ENCODE peak calls at places on chromosomes 11 and 22, in nine cellular contexts. K is Caco-2; U is astrocyte of the cerebellum; I is activated CD4-positive, alpha-beta T cell treated with anti-CD3 and anti-CD28 coated beads for 36 hours; S is fibroblast of the conjunctiva; Y is RPMI7951; H is GM23338; G is epithelial cell of esophagus; X is stimulated activated naive CD8-positive, alpha-beta T cell treated with anti-CD3 and anti-CD28 coated beads, Interleukin-15, amount 100 ng/mL, for 72 hours. O is an unnamed sample.

GRCh38 chr11:2590951-2591754 is 108.6 kb downstream of the KCNQ1OT1 start:
- DNase-seq in K (no peak), U (no peak), I (no peak), S (no peak), Y (no peak), H (no peak), G (no peak), X (no peak), O (no peak)

GRCh38 chr11:86039094-86039493 is 29.8 kb downstream of the PICALM start:
- DNase-seq in K (no peak), U (no peak), I (no peak), S (no peak), Y (no peak), H (no peak), G (no peak), X (no peak), O (no peak)

GRCh38 chr11:66315498-66315885 is 1.4 kb downstream of the CD248 start:
- DNase-seq in K (no peak), U (no peak), I (no peak), S (no peak), Y (no peak), H (no peak), G (no peak), X (no peak), O (no peak)

GRCh38 chr11:86606849-86607481 is 65.5 kb downstream of the ME3 start:
- DNase-seq in K (no peak), U (no peak), I (no peak), S (no peak), Y (peak; percentile 33), H (no peak), G (peak; percentile 66), X (no peak), O (no peak)

GRCh38 chr22:49676783-49677494 is 150.7 kb downstream of the BRD1 start:
- DNase-seq in K (no peak), U (no peak), I (no peak), S (no peak), Y (no peak), H (no peak), G (no peak), X (no peak), O (no peak)

GRCh38 chr22:49970528-49971231 is 10.1 kb downstream of the PIM3 start:
- DNase-seq in K (peak; percentile 98), U (no peak), I (peak; percentile 99), S (peak; percentile 84), Y (peak; percentile 97), H (peak; percentile 87), G (peak; percentile 96), X (peak; percentile 97), O (peak; percentile 67)

GRCh38 chr22:44870021-44870420 is 117.6 kb downstream of the ARHGAP8 start:
- DNase-seq in K (no peak), U (no peak), I (peak; percentile 31), S (no peak), Y (peak; percentile 51), H (peak; percentile 29), G (peak; percentile 83), X (no peak), O (peak; percentile 8)

GRCh38 chr11:116420030-116420429 is 352.8 kb downstream of the BUD13 start:
- DNase-seq in K (no peak), U (no peak), I (no peak), S (no peak), Y (no peak), H (no peak), G (no peak), X (no peak), O (peak; percentile 63)

GRCh38 chr22:29784451-29785361 is 17.5 kb downstream of the UQCR10 start:
- DNase-seq in K (no peak), U (no peak), I (no peak), S (no peak), Y (no peak), H (no peak), G (no peak), X (no peak), O (no peak)

GRCh38 chr22:49962751-49963646 is 2.4 kb downstream of the PIM3 start:
- DNase-seq in K (no peak), U (no peak), I (peak; percentile 33), S (no peak), Y (no peak), H (no peak), G (no peak), X (no peak), O (no peak)

GRCh38 chr11:60242607-60243292 is at the start of gene MS4A4E:
- DNase-seq in K (no peak), U (no peak), I (no peak), S (no peak), Y (no peak), H (no peak), G (no peak), X (no peak), O (no peak)

GRCh38 chr11:64358907-64359711 is at the start of gene RPS6KA4:
- DNase-seq in K (peak; percentile 65), U (no peak), I (peak; percentile 80), S (no peak), Y (peak; percentile 68), H (peak; percentile 76), G (peak; percentile 82), X (peak; percentile 44), O (peak; percentile 61)

GRCh38 chr11:70661763-70662501 is 263.6 kb downstream of the CTTN start:
- DNase-seq in K (no peak), U (no peak), I (no peak), S (no peak), Y (peak; percentile 37), H (peak; percentile 85), G (no peak), X (no peak), O (no peak)

GRCh38 chr11:114813216-114813615 is 134.9 kb downstream of the NXPE2 start:
- DNase-seq in K (no peak), U (no peak), I (no peak), S (no peak), Y (no peak), H (no peak), G (no peak), X (no peak), O (no peak)

GRCh38 chr11:69442807-69443137 is 38.7 kb upstream of the LINC01488 start:
- DNase-seq in K (peak; percentile 92), U (no peak), I (no peak), S (no peak), Y (peak; percentile 90), H (peak; percentile 52), G (peak; percentile 67), X (no peak), O (no peak)

GRCh38 chr22:41260871-41261270 is 20.1 kb upstream of the CHADL start:
- DNase-seq in K (no peak), U (no peak), I (no peak), S (no peak), Y (no peak), H (no peak), G (no peak), X (no peak), O (no peak)

GRCh38 chr11:59158206-59159068 is 13.5 kb upstream of the DTX4 start:
- DNase-seq in K (peak; percentile 68), U (peak; percentile 56), I (peak; percentile 74), S (peak; percentile 68), Y (peak; percentile 72), H (peak; percentile 87), G (peak; percentile 81), X (peak; percentile 61), O (peak; percentile 25)

GRCh38 chr22:37186228-37186996 is 1.6 kb downstream of the C1QTNF6 start:
- DNase-seq in K (no peak), U (peak; percentile 63), I (peak; percentile 31), S (peak; percentile 35), Y (peak; percentile 77), H (peak; percentile 87), G (peak; percentile 86), X (peak; percentile 67), O (peak; percentile 35)

GRCh38 chr11:86497310-86497709 is 122.6 kb downstream of the CCDC81 start:
- DNase-seq in K (peak; percentile 62), U (no peak), I (no peak), S (no peak), Y (peak; percentile 86), H (no peak), G (peak; percentile 50), X (no peak), O (peak; percentile 92)

GRCh38 chr11:90235536-90235935 is 12.7 kb upstream of the CHORDC1 start:
- DNase-seq in K (no peak), U (no peak), I (no peak), S (no peak), Y (no peak), H (no peak), G (no peak), X (no peak), O (peak; percentile 53)

GRCh38 chr11:88414981-88415391 is 77.5 kb upstream of the CTSC start:
- DNase-seq in K (no peak), U (no peak), I (peak; percentile 42), S (no peak), Y (peak; percentile 54), H (no peak), G (peak; percentile 47), X (peak; percentile 32), O (no peak)

GRCh38 chr22:44616461-44616860 is 85.5 kb upstream of the PRR5 start:
- DNase-seq in K (no peak), U (no peak), I (no peak), S (no peak), Y (no peak), H (no peak), G (no peak), X (no peak), O (no peak)

GRCh38 chr22:45738206-45738605 is 66.6 kb downstream of the ATXN10 start:
- DNase-seq in K (no peak), U (no peak), I (no peak), S (no peak), Y (no peak), H (no peak), G (peak; percentile 15), X (no peak), O (no peak)